ENCODE peak calls at places on chromosome 22, in four cellular contexts. X, K, L and T are unnamed samples. For H3K4me1, the result is how much of the 10 kb centered on the place peaks cover.

GRCh38 chr22:23743303-23743705 is 7.6 kb downstream of the ZNF70 start:
- DNase-seq in X (no peak), K (no peak), L (no peak), T (no peak)

GRCh38 chr22:20532256-20532993 is 25.0 kb downstream of the MED15 start:
- DNase-seq in X (no peak), K (no peak), L (no peak), T (no peak)

GRCh38 chr22:22830957-22831688 is 56.5 kb upstream of the IGLL5 start:
- DNase-seq in X (no peak), K (no peak), L (no peak), T (no peak)

GRCh38 chr22:35480143-35480542 is 60.5 kb upstream of the RASD2 start:
- DNase-seq in X (no peak), K (no peak), L (no peak), T (no peak)

GRCh38 chr22:28795071-28795693 is 5.2 kb downstream of the XBP1 start:
- DNase-seq in X (no peak), K (no peak), L (no peak), T (no peak)

GRCh38 chr22:50665738-50666137 is 6.9 kb upstream of the SHANK3 start:
- DNase-seq in X (no peak), K (no peak), L (no peak), T (no peak)

GRCh38 chr22:36368359-36368983 is 19.3 kb downstream of the MYH9 start:
- DNase-seq in X (peak), K (no peak), L (peak), T (peak)

GRCh38 chr22:35564975-35565867 is 24.6 kb downstream of the RASD2 start:
- DNase-seq in X (no peak), K (no peak), L (no peak), T (no peak)

GRCh38 chr22:40120783-40121182 is 56.9 kb upstream of the TNRC6B start:
- DNase-seq in X (no peak), K (no peak), L (no peak), T (no peak)

GRCh38 chr22:50738649-50739227 is 734 bp downstream of the ACR start:
- DNase-seq in X (no peak), K (no peak), L (no peak), T (no peak)

GRCh38 chr22:31104869-31105268 is 2.5 kb downstream of the SELENOM start:
- DNase-seq in X (no peak), K (no peak), L (no peak), T (no peak)

GRCh38 chr22:46461566-46462180 is 75.7 kb downstream of the CELSR1 start:
- DNase-seq in X (no peak), K (no peak), L (no peak), T (no peak)

GRCh38 chr22:46107089-46107664 is 43.1 kb upstream of the PPARA start:
- DNase-seq in X (no peak), K (no peak), L (no peak), T (no peak)

GRCh38 chr22:44337658-44338004 is 24.9 kb upstream of the SHISAL1 start:
- DNase-seq in X (peak), K (no peak), L (no peak), T (peak)
- TF ChIP-seq ESRRA in X (no peak), K (no peak), L (no peak), T (no peak)

DNA sequence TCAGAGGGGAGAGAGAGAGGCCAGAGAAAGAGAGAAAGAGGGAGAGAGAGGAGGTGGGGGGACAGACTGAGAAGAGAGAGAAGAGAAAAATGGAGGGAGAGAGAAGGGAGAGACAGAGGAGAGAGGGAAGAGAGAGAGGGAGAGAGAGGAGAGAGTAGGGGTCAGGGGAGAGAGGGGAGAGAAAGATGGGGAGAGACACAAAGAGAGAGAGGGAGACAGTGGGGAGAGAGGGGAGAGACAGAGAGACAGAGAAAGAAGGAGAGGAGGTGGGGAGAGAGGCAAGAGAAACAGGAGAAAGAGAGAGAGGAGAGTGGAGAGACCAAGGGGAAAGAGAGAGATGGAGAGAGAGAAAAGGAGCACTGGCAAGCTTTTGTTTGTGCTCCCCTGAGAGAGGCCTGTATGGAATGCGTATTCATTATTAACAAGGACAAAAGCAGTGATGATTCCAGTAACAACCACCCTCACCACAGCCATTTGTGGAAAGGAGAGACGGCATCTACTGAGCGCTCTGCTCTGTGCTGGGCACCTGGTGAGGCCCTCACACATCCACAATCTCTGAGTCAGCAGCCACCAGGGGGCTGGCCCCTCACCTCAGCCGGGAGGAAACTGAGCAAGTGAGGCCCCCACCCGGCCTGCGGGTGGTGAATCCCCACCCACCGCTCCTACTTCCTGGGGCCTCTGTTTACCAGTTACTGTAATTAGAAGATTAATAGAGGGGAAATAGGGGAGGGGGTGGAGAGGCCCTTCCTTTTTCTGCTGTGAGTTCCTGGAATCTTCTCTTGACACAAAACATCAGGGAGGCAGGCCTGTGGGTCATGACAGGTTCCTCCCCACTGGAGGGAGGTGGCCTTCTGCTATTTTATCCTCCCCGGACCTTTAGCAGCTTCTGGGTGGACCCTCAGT is 14.7 kb upstream of the MIAT start:
- DNase-seq in X (peak), K (no peak), L (no peak), T (no peak)
- H3K4me1 ChIP-seq in X (under half), K (under half), L (under half), T (under half)

GRCh38 chr22:49365910-49366309 is 461.8 kb downstream of the BRD1 start:
- DNase-seq in X (no peak), K (no peak), L (no peak), T (no peak)
- TF ChIP-seq CHD2 in X (no peak), K (no peak), L (no peak), T (no peak)

DNA sequence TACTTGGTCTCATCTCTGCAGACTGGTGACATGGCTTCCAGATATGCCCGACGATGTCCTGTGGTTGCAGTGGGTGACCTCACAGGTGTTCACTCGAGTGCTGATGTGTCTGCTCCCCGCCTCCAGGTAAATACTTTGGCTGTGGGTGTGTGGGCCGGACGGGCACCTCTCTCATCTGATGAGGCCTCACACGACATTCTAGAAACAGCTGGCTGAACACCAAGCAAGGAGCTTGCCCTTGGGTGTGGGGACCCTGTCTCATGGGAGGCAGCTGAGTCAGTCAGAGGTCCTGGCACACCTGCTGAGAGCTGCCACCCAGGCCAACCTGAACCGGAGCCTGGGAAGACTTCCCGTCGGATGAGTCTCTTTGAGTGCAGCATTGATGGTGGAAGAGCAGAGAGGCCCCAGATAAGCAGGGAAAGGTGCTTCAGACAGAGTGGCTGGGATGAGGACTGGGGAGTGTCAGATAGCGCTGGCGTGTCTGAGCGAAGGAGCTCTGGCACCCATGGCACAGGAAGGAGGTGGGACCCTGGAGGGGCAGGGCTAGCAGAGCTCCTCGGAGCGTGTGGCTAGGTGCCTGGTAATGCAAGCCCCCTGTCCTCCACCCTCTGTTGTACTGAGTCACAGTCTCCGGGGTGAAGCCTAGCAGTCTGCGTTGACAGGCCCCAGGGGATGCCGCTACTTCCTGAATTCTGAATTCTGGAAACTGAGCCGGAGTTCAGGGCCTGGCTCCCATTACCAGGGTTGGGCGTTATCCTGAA is 10.4 kb upstream of the SAMM50 start:
- DNase-seq in X (no peak), K (no peak), L (no peak), T (no peak)
- TF ChIP-seq ESRRA in X (no peak), K (no peak), L (no peak), T (no peak)

GRCh38 chr22:17972385-17973181 is 51.8 kb downstream of the MICAL3 start:
- DNase-seq in X (no peak), K (no peak), L (peak), T (peak)

GRCh38 chr22:17974703-17975372 is 49.5 kb downstream of the MICAL3 start:
- DNase-seq in X (no peak), K (peak), L (no peak), T (no peak)

GRCh38 chr22:17974087-17974486 is 50.3 kb downstream of the MICAL3 start:
- DNase-seq in X (no peak), K (no peak), L (no peak), T (no peak)

GRCh38 chr22:17971711-17972110 is 52.6 kb downstream of the MICAL3 start:
- DNase-seq in X (no peak), K (no peak), L (no peak), T (no peak)

DNA sequence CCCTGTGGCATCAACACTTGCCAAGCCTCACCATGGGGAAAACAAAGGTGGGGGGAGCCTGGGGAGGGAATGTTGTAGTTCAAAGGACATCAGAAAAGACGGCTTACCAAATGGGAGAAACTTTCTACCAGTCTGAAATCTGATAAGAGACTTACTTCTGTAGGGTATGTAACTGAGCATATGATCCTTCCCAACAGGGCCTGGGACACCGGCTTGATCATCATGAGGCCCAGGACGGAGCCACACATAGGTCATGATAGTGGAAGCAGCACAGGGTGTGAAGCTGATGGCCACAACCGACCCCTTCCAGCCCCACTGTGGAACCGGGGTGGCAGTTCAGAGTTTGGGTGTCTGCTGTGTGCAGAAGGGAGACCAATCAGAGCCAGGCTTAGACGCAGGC is 51.1 kb downstream of the MICAL3 start:
- DNase-seq in X (no peak), K (no peak), L (no peak), T (no peak)
- H3K4me1 ChIP-seq in X (under half), K (under half), L (half or more), T (half or more)

GRCh38 chr22:21571679-21572078 is 4.2 kb downstream of the UBE2L3 start:
- DNase-seq in X (no peak), K (no peak), L (no peak), T (no peak)

GRCh38 chr22:21569459-21570161 is 2.1 kb downstream of the UBE2L3 start:
- DNase-seq in X (peak), K (no peak), L (no peak), T (no peak)

GRCh38 chr22:21570398-21570797 is 2.9 kb downstream of the UBE2L3 start:
- DNase-seq in X (peak), K (no peak), L (no peak), T (no peak)

GRCh38 chr22:21567456-21568206 is at the start of gene UBE2L3:
- DNase-seq in X (peak), K (no peak), L (peak), T (peak)

GRCh38 chr22:21568207-21569075 is 927 bp downstream of the UBE2L3 start:
- DNase-seq in X (peak), K (no peak), L (peak), T (peak)
- TF ChIP-seq CHD2 in X (no peak), K (no peak), L (no peak), T (no peak)

DNA sequence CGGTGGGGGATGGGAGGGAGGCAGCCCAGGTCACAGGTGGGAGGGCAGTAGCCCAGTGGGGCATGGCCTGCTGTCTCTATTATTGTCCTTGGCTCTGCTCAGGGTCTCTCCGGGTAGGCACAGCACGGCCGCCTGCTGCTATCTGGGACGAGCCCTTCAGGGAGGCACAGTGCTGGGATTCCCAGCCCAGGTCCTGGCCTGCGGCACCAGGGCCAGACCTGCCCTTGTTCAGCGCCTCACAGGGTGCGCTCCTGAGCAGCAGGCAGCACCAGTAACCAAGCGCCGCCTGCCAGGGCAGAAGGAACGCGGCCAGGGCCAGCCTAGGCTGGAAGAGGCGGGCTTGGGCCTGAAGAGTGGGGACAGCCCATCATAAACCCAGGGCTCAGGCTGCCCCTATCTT is 151.0 kb downstream of the MPPED1 start:
- DNase-seq in X (no peak), K (no peak), L (no peak), T (no peak)
- TF ChIP-seq ESRRA in X (no peak), K (no peak), L (no peak), T (no peak)